ENCODE peak calls at places on chromosomes 2 and 18, in seven cellular contexts. U, E, C, H, Q, N and F are unnamed samples.

GRCh38 chr18:35042389-35043066 is 1.3 kb downstream of the MAPRE2 start:
- DNase-seq in U (no peak), E (no peak), C (no peak), H (peak), Q (no peak), N (no peak), F (no peak)

GRCh38 chr2:160194946-160195345 is 5.1 kb downstream of the ITGB6 start:
- DNase-seq in U (no peak), E (no peak), C (no peak), H (no peak), Q (no peak), N (no peak), F (no peak)

GRCh38 chr18:63869374-63869773 is 18.1 kb upstream of the SERPINB2 start:
- DNase-seq in U (no peak), E (no peak), C (no peak), H (no peak), Q (no peak), N (no peak), F (no peak)

GRCh38 chr2:83900859-83901258 is 558.2 kb downstream of the SUCLG1 start:
- DNase-seq in U (no peak), E (no peak), C (no peak), H (no peak), Q (no peak), N (no peak), F (no peak)

GRCh38 chr2:238814815-238815214 is 33.1 kb upstream of the TWIST2 start:
- DNase-seq in U (no peak), E (no peak), C (no peak), H (no peak), Q (no peak), N (no peak), F (no peak)

GRCh38 chr2:198127627-198128026 is 323.2 kb downstream of the PLCL1 start:
- DNase-seq in U (peak), E (peak), C (no peak), H (peak), Q (peak), N (peak), F (peak)

GRCh38 chr2:53473236-53473635 is 294.4 kb upstream of the CHAC2 start:
- DNase-seq in U (peak), E (no peak), C (no peak), H (no peak), Q (no peak), N (no peak), F (peak)

GRCh38 chr2:239677455-239678185 is 276.8 kb upstream of the HDAC4 start:
- DNase-seq in U (no peak), E (no peak), C (no peak), H (no peak), Q (no peak), N (no peak), F (no peak)

GRCh38 chr2:65450395-65450794 is 18.0 kb upstream of the SPRED2 start:
- DNase-seq in U (no peak), E (no peak), C (no peak), H (no peak), Q (no peak), N (no peak), F (no peak)

GRCh38 chr18:3162181-3162580 is 57.6 kb downstream of the MYOM1 start:
- DNase-seq in U (peak), E (no peak), C (no peak), H (no peak), Q (no peak), N (no peak), F (no peak)

GRCh38 chr18:22106536-22107292 is 62.7 kb upstream of the GATA6 start:
- DNase-seq in U (no peak), E (no peak), C (no peak), H (no peak), Q (no peak), N (no peak), F (no peak)

GRCh38 chr2:60550151-60550983 is 3.1 kb downstream of the BCL11A start:
- DNase-seq in U (peak), E (no peak), C (peak), H (no peak), Q (peak), N (peak), F (peak)

GRCh38 chr2:218023636-218024035 is 20.8 kb upstream of the TNS1 start:
- DNase-seq in U (no peak), E (no peak), C (no peak), H (no peak), Q (no peak), N (no peak), F (no peak)

GRCh38 chr2:192487636-192488035 is 292.9 kb upstream of the TMEFF2 start:
- DNase-seq in U (no peak), E (no peak), C (no peak), H (no peak), Q (no peak), N (no peak), F (no peak)

GRCh38 chr2:189824694-189825396 is 40.6 kb downstream of the PMS1 start:
- DNase-seq in U (no peak), E (no peak), C (no peak), H (no peak), Q (no peak), N (no peak), F (no peak)

GRCh38 chr2:106536490-106536889 is 49.3 kb downstream of the CD8B2 start:
- DNase-seq in U (no peak), E (no peak), C (no peak), H (no peak), Q (no peak), N (no peak), F (peak)

GRCh38 chr2:68726608-68727367 is 7.8 kb upstream of the ARHGAP25 start:
- DNase-seq in U (no peak), E (peak), C (peak), H (peak), Q (peak), N (no peak), F (no peak)

GRCh38 chr2:190318931-190319556 is 582 bp downstream of the HIBCH start:
- DNase-seq in U (peak), E (no peak), C (no peak), H (peak), Q (peak), N (peak), F (peak)

GRCh38 chr2:216424305-216424704 is 12.0 kb downstream of the SMARCAL1 start:
- DNase-seq in U (no peak), E (no peak), C (no peak), H (no peak), Q (no peak), N (no peak), F (no peak)

GRCh38 chr2:76019130-76019529 is 308.4 kb upstream of the GCFC2 start:
- DNase-seq in U (no peak), E (no peak), C (no peak), H (no peak), Q (no peak), N (no peak), F (no peak)

GRCh38 chr18:58497845-58498244 is 131.0 kb downstream of the ALPK2 start:
- DNase-seq in U (no peak), E (no peak), C (no peak), H (no peak), Q (no peak), N (no peak), F (no peak)

GRCh38 chr2:159045545-159046454 is 77.4 kb downstream of the TANC1 start:
- DNase-seq in U (no peak), E (no peak), C (no peak), H (no peak), Q (no peak), N (no peak), F (no peak)

GRCh38 chr2:190653931-190654330 is 5.0 kb downstream of the NAB1 start:
- DNase-seq in U (no peak), E (no peak), C (no peak), H (no peak), Q (no peak), N (no peak), F (no peak)

GRCh38 chr18:79328917-79329316 is 66.8 kb upstream of the NFATC1 start:
- DNase-seq in U (no peak), E (no peak), C (no peak), H (no peak), Q (no peak), N (no peak), F (no peak)

GRCh38 chr2:234571620-234572407 is 74.9 kb upstream of the ARL4C start:
- DNase-seq in U (no peak), E (no peak), C (no peak), H (no peak), Q (no peak), N (no peak), F (no peak)

GRCh38 chr2:88753833-88754584 is 62.5 kb downstream of the RPIA start:
- DNase-seq in U (peak), E (no peak), C (no peak), H (peak), Q (no peak), N (no peak), F (no peak)

GRCh38 chr2:98234763-98235162 is 111.5 kb upstream of the CNGA3 start:
- DNase-seq in U (no peak), E (no peak), C (no peak), H (no peak), Q (no peak), N (no peak), F (no peak)

GRCh38 chr2:6506311-6507258 is 359.1 kb downstream of the CMPK2 start:
- DNase-seq in U (no peak), E (no peak), C (no peak), H (no peak), Q (no peak), N (no peak), F (no peak)

GRCh38 chr2:231241755-231242507 is 43.5 kb downstream of the ARMC9 start:
- DNase-seq in U (no peak), E (no peak), C (no peak), H (no peak), Q (no peak), N (no peak), F (no peak)